ENCODE peak calls at places on chromosomes 1 and 21, in four cellular contexts. D, P, N and A are unnamed samples.

GRCh38 chr1:181676269-181676668 is 193.0 kb downstream of the CACNA1E start:
- DNase-seq in D (no peak), N (no peak), P (no peak), A (peak)

GRCh38 chr1:51956528-51957509 is 33.7 kb downstream of the RAB3B start:
- DNase-seq in N (no peak), D (no peak), P (no peak), A (no peak)

GRCh38 chr1:44895919-44896734 is 53.1 kb upstream of the PTCH2 start:
- DNase-seq in D (no peak), P (no peak), N (no peak), A (no peak)

GRCh38 chr1:116415699-116416533 is 42.9 kb downstream of the ATP1A1 start:
- DNase-seq in P (no peak), D (no peak), N (no peak), A (no peak)

GRCh38 chr1:117656202-117656641 is 50.4 kb downstream of the TENT5C start:
- DNase-seq in D (no peak), N (no peak), P (no peak), A (no peak)

GRCh38 chr1:81660286-81660685 is 140.4 kb upstream of the ADGRL2 start:
- DNase-seq in D (no peak), N (peak), P (no peak), A (no peak)

GRCh38 chr1:77857557-77857956 is 30.9 kb upstream of the NEXN start:
- DNase-seq in N (no peak), P (no peak), D (no peak), A (no peak)

GRCh38 chr1:154471304-154471703 is 30.7 kb upstream of the TDRD10 start:
- DNase-seq in P (no peak), N (no peak), D (no peak), A (no peak)

GRCh38 chr21:45991606-45992301 is 10.2 kb downstream of the COL6A1 start:
- DNase-seq in N (no peak), D (peak), P (no peak), A (no peak)

GRCh38 chr1:41483960-41484844 is at the start of gene EDN2:
- DNase-seq in P (no peak), D (no peak), N (no peak), A (no peak)

GRCh38 chr1:192984058-192984457 is 75.1 kb downstream of the UCHL5 start:
- DNase-seq in P (no peak), D (no peak), N (no peak), A (no peak)

GRCh38 chr1:117235863-117236465 is 25.2 kb upstream of the VTCN1 start:
- DNase-seq in P (no peak), N (no peak), D (no peak), A (no peak)

GRCh38 chr1:12464627-12465056 is 153.4 kb downstream of the DHRS3 start:
- DNase-seq in D (no peak), N (peak), P (peak), A (peak)

GRCh38 chr1:25555753-25556092 is 12.3 kb downstream of the LDLRAP1 start:
- DNase-seq in D (no peak), N (no peak), P (no peak), A (no peak)

GRCh38 chr1:230839166-230839565 is 29.2 kb downstream of the C1orf198 start:
- DNase-seq in D (no peak), N (no peak), P (no peak), A (no peak)

GRCh38 chr1:56967900-56968832 is 2.4 kb upstream of the C8B start:
- DNase-seq in D (no peak), N (no peak), P (no peak), A (no peak)

GRCh38 chr1:116020668-116021272 is 44.5 kb downstream of the SLC22A15 start:
- DNase-seq in P (peak), N (peak), D (peak), A (peak)

GRCh38 chr21:36806103-36806502 is 107.2 kb downstream of the SIM2 start:
- DNase-seq in P (peak), D (no peak), N (no peak), A (no peak)

GRCh38 chr1:178644308-178645120 is 80.5 kb upstream of the RALGPS2 start:
- DNase-seq in D (no peak), P (no peak), N (no peak), A (no peak)

GRCh38 chr1:211326528-211327340 is at the start of gene TRAF5:
- DNase-seq in P (no peak), N (no peak), D (no peak), A (no peak)

GRCh38 chr21:36169465-36170128 is 13.0 kb downstream of the DOP1B start:
- DNase-seq in P (no peak), N (no peak), D (no peak), A (no peak)

GRCh38 chr1:156276966-156277381 is 5.7 kb downstream of the SMG5 start:
- DNase-seq in P (no peak), D (no peak), N (no peak), A (no peak)

GRCh38 chr1:226104671-226105121 is 42.2 kb downstream of the H3-3A start:
- DNase-seq in D (no peak), P (no peak), N (no peak), A (no peak)

GRCh38 chr1:20430355-20431290 is 55.4 kb downstream of the CAMK2N1 start:
- DNase-seq in D (peak), P (no peak), N (no peak), A (no peak)

GRCh38 chr1:92486251-92487077 is at the start of gene GFI1:
- DNase-seq in P (no peak), N (no peak), D (no peak), A (no peak)

GRCh38 chr1:23825076-23825761 is at the start of gene HMGCL:
- DNase-seq in N (peak), P (peak), D (peak), A (peak)

GRCh38 chr1:1307261-1307907 is 346 bp downstream of the ACAP3 start:
- DNase-seq in D (no peak), P (no peak), N (no peak), A (no peak)

GRCh38 chr1:24415910-24416665 is 486 bp downstream of the NIPAL3 start:
- DNase-seq in P (no peak), D (no peak), N (no peak), A (no peak)

GRCh38 chr21:15018382-15018781 is 46.4 kb downstream of the NRIP1 start:
- DNase-seq in D (no peak), N (no peak), P (no peak), A (no peak)

GRCh38 chr1:92797297-92797696 is 12.4 kb upstream of the EVI5 start:
- DNase-seq in D (no peak), N (no peak), P (no peak), A (no peak)

GRCh38 chr1:225445644-225446297 is 17.9 kb upstream of the LBR start:
- DNase-seq in N (no peak), D (peak), P (no peak), A (no peak)

GRCh38 chr1:237794071-237794470 is 96.7 kb downstream of the ZP4 start:
- DNase-seq in D (no peak), N (no peak), P (no peak), A (no peak)

GRCh38 chr1:201259476-201260235 is 23.6 kb upstream of the PKP1 start:
- DNase-seq in P (no peak), N (no peak), D (peak), A (no peak)

GRCh38 chr1:78790174-78790573 is 140.5 kb downstream of the IFI44 start:
- DNase-seq in D (no peak), P (no peak), N (no peak), A (no peak)

GRCh38 chr1:172417552-172417951 is 2.9 kb upstream of the C1orf105 start:
- DNase-seq in D (no peak), N (no peak), P (no peak), A (no peak)

GRCh38 chr21:46264046-46264689 is 21.2 kb downstream of the MCM3AP start:
- DNase-seq in P (no peak), N (no peak), D (no peak), A (no peak)

GRCh38 chr1:109814993-109815786 is 51.5 kb upstream of the EPS8L3 start:
- DNase-seq in N (no peak), P (no peak), D (no peak), A (no peak)

GRCh38 chr1:153540394-153541361 is at the start of gene S100A5:
- DNase-seq in P (no peak), N (no peak), D (no peak), A (no peak)

GRCh38 chr1:2444138-2444591 is 31.8 kb upstream of the PEX10 start:
- DNase-seq in N (no peak), P (no peak), D (no peak), A (no peak)
- TF ChIP-seq CTCF in N (no peak), P (no peak), D (no peak), A (no peak)

DNA sequence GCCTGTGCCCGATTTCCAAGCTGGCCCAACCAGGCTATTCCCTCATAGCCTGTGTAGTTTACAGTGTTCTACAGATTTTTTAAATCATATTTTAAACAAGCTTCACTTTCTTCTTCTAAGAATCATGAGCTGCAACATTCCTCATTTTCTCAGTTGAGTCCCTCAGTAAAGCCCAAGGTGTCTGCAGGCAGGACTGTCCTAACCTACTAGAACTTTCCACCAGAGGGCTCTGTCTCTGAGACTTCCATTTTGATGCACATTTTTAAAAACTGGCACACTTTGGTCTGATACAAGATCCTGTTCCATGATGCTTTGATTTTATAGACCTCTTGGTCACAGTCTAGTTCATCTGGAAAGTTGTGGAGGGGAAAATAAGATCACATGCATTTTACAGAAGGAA is 21.6 kb upstream of the SLAMF6 start:
- DNase-seq in N (no peak), D (no peak), P (no peak), A (no peak)
- TF ChIP-seq CTCF in N (peak), D (no peak), P (no peak), A (peak)

GRCh38 chr21:18495553-18495952 is 92.0 kb upstream of the TMPRSS15 start:
- DNase-seq in N (no peak), P (no peak), D (no peak), A (no peak)

GRCh38 chr21:18498428-18498827 is 94.8 kb upstream of the TMPRSS15 start:
- DNase-seq in D (no peak), N (no peak), P (no peak), A (no peak)

DNA sequence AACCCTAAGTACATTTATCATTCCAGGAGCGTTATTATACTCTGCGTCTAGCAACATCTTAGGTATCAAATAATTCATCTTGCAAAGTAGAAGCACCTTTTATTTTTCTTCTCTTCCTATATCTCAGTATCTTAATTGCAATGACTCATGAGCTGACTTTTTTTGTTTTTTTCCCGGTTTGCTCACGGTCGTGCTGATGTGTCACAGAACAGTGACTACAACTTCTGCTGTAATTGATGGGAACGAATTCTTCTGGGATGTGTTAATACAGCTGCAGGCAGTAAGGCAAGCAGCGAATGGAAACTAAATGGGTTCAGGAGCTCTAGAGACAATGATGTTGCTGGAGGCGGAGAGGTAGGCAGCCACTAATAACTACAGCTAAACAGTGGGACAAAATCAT is 89.8 kb upstream of the TMPRSS15 start:
- DNase-seq in D (no peak), P (no peak), N (no peak), A (peak)
- TF ChIP-seq CTCF in D (no peak), P (no peak), N (no peak), A (no peak)

GRCh38 chr1:189696297-189696696 is 781.4 kb downstream of the BRINP3 start:
- DNase-seq in P (no peak), N (no peak), D (no peak), A (no peak)

GRCh38 chr1:189697113-189697512 is 780.6 kb downstream of the BRINP3 start:
- DNase-seq in N (no peak), D (no peak), P (no peak), A (no peak)

DNA sequence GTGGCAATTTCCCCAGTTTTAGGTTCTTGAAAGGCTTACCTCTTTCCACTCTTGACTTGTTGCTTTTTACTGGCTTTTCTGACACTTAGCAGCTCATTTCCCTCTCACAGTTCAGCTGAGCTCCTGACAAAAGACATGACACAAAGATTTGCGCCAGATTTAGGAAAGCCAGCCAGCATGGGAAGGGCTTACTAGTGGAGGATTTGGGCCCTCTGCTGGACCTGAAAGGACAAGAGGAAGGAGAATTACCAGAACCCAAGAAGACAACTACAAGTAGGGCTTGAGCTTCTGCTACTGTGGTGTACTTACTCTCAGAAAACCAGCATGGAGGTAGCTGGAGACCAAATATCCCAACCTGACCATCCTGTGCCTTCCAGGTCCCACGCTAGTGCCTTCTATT is 784.5 kb downstream of the BRINP3 start:
- DNase-seq in P (no peak), N (no peak), D (no peak), A (no peak)
- TF ChIP-seq CTCF in P (no peak), N (no peak), D (no peak), A (no peak)

GRCh38 chr1:63817700-63818099 is 43.9 kb downstream of the ROR1 start:
- DNase-seq in N (no peak), D (no peak), P (no peak), A (no peak)
- TF ChIP-seq CTCF in N (no peak), D (no peak), P (no peak), A (no peak)